ENCODE peak calls at places on chromosome 21, in six cellular contexts. One of them, this sample, is unnamed.

GRCh38 chr21:44865561-44866280 is 7.8 kb downstream of the PTTG1IP start:
- DNase-seq in hypothalamus: no peak
- DNase-seq in RCC 7860: no peak
- DNase-seq in myocyte: peak; percentile 39
- DNase-seq in H9: no peak
- DNase-seq in K562: no peak
- DNase-seq in this sample: no peak

GRCh38 chr21:41427556-41427955 is 1.5 kb downstream of the MX1 start:
- DNase-seq in hypothalamus: no peak
- DNase-seq in RCC 7860: no peak
- DNase-seq in myocyte: no peak
- DNase-seq in H9: peak; percentile 19
- DNase-seq in K562: no peak
- DNase-seq in this sample: no peak

GRCh38 chr21:31609081-31609480 is 50.4 kb upstream of the SOD1 start:
- DNase-seq in hypothalamus: no peak
- DNase-seq in RCC 7860: no peak
- DNase-seq in myocyte: peak; percentile 35
- DNase-seq in H9: no peak
- DNase-seq in K562: no peak
- DNase-seq in this sample: no peak

GRCh38 chr21:41294548-41295231 is 21.9 kb upstream of the FAM3B start:
- DNase-seq in hypothalamus: no peak
- DNase-seq in RCC 7860: no peak
- DNase-seq in myocyte: no peak
- DNase-seq in H9: no peak
- DNase-seq in K562: no peak
- DNase-seq in this sample: no peak

GRCh38 chr21:44582980-44583799 is 2.8 kb upstream of the KRTAP10-5 start:
- DNase-seq in hypothalamus: no peak
- DNase-seq in RCC 7860: no peak
- DNase-seq in myocyte: no peak
- DNase-seq in H9: no peak
- DNase-seq in K562: no peak
- DNase-seq in this sample: no peak

GRCh38 chr21:33058468-33059318 is 11.2 kb upstream of the OLIG1 start:
- DNase-seq in hypothalamus: peak; percentile 32
- DNase-seq in RCC 7860: no peak
- DNase-seq in myocyte: peak; percentile 80
- DNase-seq in H9: no peak
- DNase-seq in K562: no peak
- DNase-seq in this sample: no peak

GRCh38 chr21:37903396-37903795 is 12.9 kb downstream of the KCNJ6 start:
- DNase-seq in hypothalamus: no peak
- DNase-seq in RCC 7860: no peak
- DNase-seq in myocyte: no peak
- DNase-seq in H9: no peak
- DNase-seq in K562: no peak
- DNase-seq in this sample: no peak

GRCh38 chr21:34545079-34545884 is 33.3 kb upstream of the KCNE1 start:
- DNase-seq in hypothalamus: peak; percentile 53
- DNase-seq in RCC 7860: peak; percentile 71
- DNase-seq in myocyte: peak; percentile 81
- DNase-seq in H9: no peak
- DNase-seq in K562: no peak
- DNase-seq in this sample: peak; percentile 27

GRCh38 chr21:46097826-46098286 is at the start of gene COL6A2:
- DNase-seq in hypothalamus: no peak
- DNase-seq in RCC 7860: no peak
- DNase-seq in myocyte: peak; percentile 68
- DNase-seq in H9: peak; percentile 78
- DNase-seq in K562: peak; percentile 92
- DNase-seq in this sample: no peak

GRCh38 chr21:15272171-15272570 is 207.4 kb upstream of the NRIP1 start:
- DNase-seq in hypothalamus: no peak
- DNase-seq in RCC 7860: no peak
- DNase-seq in myocyte: no peak
- DNase-seq in H9: no peak
- DNase-seq in K562: no peak
- DNase-seq in this sample: no peak

GRCh38 chr21:32687946-32688345 is 39.9 kb downstream of the SYNJ1 start:
- DNase-seq in hypothalamus: no peak
- DNase-seq in RCC 7860: no peak
- DNase-seq in myocyte: no peak
- DNase-seq in H9: no peak
- DNase-seq in K562: no peak
- DNase-seq in this sample: no peak

GRCh38 chr21:37522641-37523295 is 156.2 kb downstream of the DYRK1A start:
- DNase-seq in hypothalamus: no peak
- DNase-seq in RCC 7860: no peak
- DNase-seq in myocyte: no peak
- DNase-seq in H9: no peak
- DNase-seq in K562: no peak
- DNase-seq in this sample: no peak

GRCh38 chr21:42666023-42666747 is 12.8 kb downstream of the PDE9A start:
- DNase-seq in hypothalamus: no peak
- DNase-seq in RCC 7860: no peak
- DNase-seq in myocyte: no peak
- DNase-seq in H9: peak; percentile 55
- DNase-seq in K562: peak; percentile 96
- DNase-seq in this sample: no peak

GRCh38 chr21:30044447-30045064 is 104.8 kb upstream of the GRIK1 start:
- DNase-seq in hypothalamus: no peak
- DNase-seq in RCC 7860: no peak
- DNase-seq in myocyte: peak; percentile 16
- DNase-seq in H9: no peak
- DNase-seq in K562: peak; percentile 13
- DNase-seq in this sample: no peak

GRCh38 chr21:37445228-37445627 is 78.7 kb downstream of the DYRK1A start:
- DNase-seq in hypothalamus: no peak
- DNase-seq in RCC 7860: no peak
- DNase-seq in myocyte: peak; percentile 22
- DNase-seq in H9: no peak
- DNase-seq in K562: no peak
- DNase-seq in this sample: no peak

GRCh38 chr21:41627428-41627827 is 119.5 kb upstream of the TMPRSS2 start:
- DNase-seq in hypothalamus: no peak
- DNase-seq in RCC 7860: no peak
- DNase-seq in myocyte: peak; percentile 64
- DNase-seq in H9: no peak
- DNase-seq in K562: no peak
- DNase-seq in this sample: no peak

GRCh38 chr21:41951876-41952567 is 1.8 kb downstream of the C2CD2 start:
- DNase-seq in hypothalamus: no peak
- DNase-seq in RCC 7860: no peak
- DNase-seq in myocyte: no peak
- DNase-seq in H9: no peak
- DNase-seq in K562: no peak
- DNase-seq in this sample: no peak

This sample was measured in tibial nerve.